ENCODE peak calls at places on chromosomes 2 and 18, in seven cellular contexts. One of them, this sample, is unnamed.

GRCh38 chr2:70977605-70978205 is 725 bp upstream of the ANKRD53 start:
- DNase-seq in HFFc6: peak; percentile 95
- DNase-seq in RWPE1: peak; percentile 34
- DNase-seq in GM06990: no peak
- DNase-seq in GM20000: no peak
- DNase-seq in endothelial cell: no peak
- DNase-seq in CD8-positive, alpha-beta T cell: no peak
- DNase-seq in this sample: no peak

GRCh38 chr18:74489631-74490030 is 6.5 kb upstream of the CNDP2 start:
- DNase-seq in HFFc6: no peak
- DNase-seq in RWPE1: no peak
- DNase-seq in GM06990: no peak
- DNase-seq in endothelial cell: no peak
- DNase-seq in CD8-positive, alpha-beta T cell: no peak
- DNase-seq in GM20000: no peak
- DNase-seq in this sample: no peak

GRCh38 chr18:48728204-48728833 is 189.5 kb downstream of the CTIF start:
- DNase-seq in RWPE1: no peak
- DNase-seq in GM20000: no peak
- DNase-seq in CD8-positive, alpha-beta T cell: no peak
- DNase-seq in HFFc6: peak; percentile 97
- DNase-seq in GM06990: no peak
- DNase-seq in endothelial cell: no peak
- DNase-seq in this sample: no peak

GRCh38 chr2:100137877-100138570 is 4.4 kb downstream of the AFF3 start:
- DNase-seq in GM20000: no peak
- DNase-seq in CD8-positive, alpha-beta T cell: no peak
- DNase-seq in GM06990: no peak
- DNase-seq in HFFc6: no peak
- DNase-seq in RWPE1: no peak
- DNase-seq in endothelial cell: no peak
- DNase-seq in this sample: no peak

GRCh38 chr18:50982802-50983179 is 15.0 kb downstream of the ELAC1 start:
- DNase-seq in GM20000: no peak
- DNase-seq in CD8-positive, alpha-beta T cell: no peak
- DNase-seq in HFFc6: no peak
- DNase-seq in endothelial cell: no peak
- DNase-seq in GM06990: no peak
- DNase-seq in RWPE1: no peak
- DNase-seq in this sample: no peak

GRCh38 chr2:238304116-238304515 is 15.7 kb upstream of the PER2 start:
- DNase-seq in HFFc6: no peak
- DNase-seq in CD8-positive, alpha-beta T cell: no peak
- DNase-seq in RWPE1: no peak
- DNase-seq in endothelial cell: no peak
- DNase-seq in GM06990: no peak
- DNase-seq in GM20000: no peak
- DNase-seq in this sample: no peak

GRCh38 chr2:175143191-175143590 is 24.8 kb downstream of the ATF2 start:
- DNase-seq in RWPE1: no peak
- DNase-seq in GM06990: no peak
- DNase-seq in CD8-positive, alpha-beta T cell: no peak
- DNase-seq in HFFc6: no peak
- DNase-seq in endothelial cell: no peak
- DNase-seq in GM20000: no peak
- DNase-seq in this sample: no peak

GRCh38 chr2:231185050-231185725 is 13.2 kb upstream of the ARMC9 start:
- DNase-seq in CD8-positive, alpha-beta T cell: no peak
- DNase-seq in RWPE1: no peak
- DNase-seq in endothelial cell: no peak
- DNase-seq in GM06990: no peak
- DNase-seq in GM20000: no peak
- DNase-seq in HFFc6: no peak
- DNase-seq in this sample: no peak

GRCh38 chr2:51424418-51424817 is 392.5 kb upstream of the NRXN1 start:
- DNase-seq in endothelial cell: no peak
- DNase-seq in GM20000: no peak
- DNase-seq in HFFc6: no peak
- DNase-seq in CD8-positive, alpha-beta T cell: no peak
- DNase-seq in RWPE1: no peak
- DNase-seq in GM06990: no peak
- DNase-seq in this sample: peak; percentile 6

GRCh38 chr2:199458806-199459285 is 1.1 kb upstream of the SATB2 start:
- DNase-seq in CD8-positive, alpha-beta T cell: no peak
- DNase-seq in endothelial cell: no peak
- DNase-seq in HFFc6: no peak
- DNase-seq in GM20000: peak; percentile 66
- DNase-seq in RWPE1: no peak
- DNase-seq in GM06990: peak; percentile 61
- DNase-seq in this sample: peak; percentile 59

GRCh38 chr18:44723366-44723765 is 42.7 kb downstream of the SETBP1 start:
- DNase-seq in RWPE1: no peak
- DNase-seq in endothelial cell: no peak
- DNase-seq in CD8-positive, alpha-beta T cell: no peak
- DNase-seq in GM06990: no peak
- DNase-seq in GM20000: peak; percentile 33
- DNase-seq in HFFc6: no peak
- DNase-seq in this sample: no peak

GRCh38 chr2:171564463-171564862 is 42.2 kb downstream of the CYBRD1 start:
- DNase-seq in endothelial cell: no peak
- DNase-seq in HFFc6: no peak
- DNase-seq in GM06990: no peak
- DNase-seq in RWPE1: no peak
- DNase-seq in CD8-positive, alpha-beta T cell: no peak
- DNase-seq in GM20000: no peak
- DNase-seq in this sample: no peak

GRCh38 chr2:6940820-6941219 is 23.6 kb downstream of the RNF144A start:
- DNase-seq in GM20000: no peak
- DNase-seq in HFFc6: no peak
- DNase-seq in endothelial cell: no peak
- DNase-seq in GM06990: no peak
- DNase-seq in RWPE1: no peak
- DNase-seq in CD8-positive, alpha-beta T cell: no peak
- DNase-seq in this sample: no peak

DNA sequence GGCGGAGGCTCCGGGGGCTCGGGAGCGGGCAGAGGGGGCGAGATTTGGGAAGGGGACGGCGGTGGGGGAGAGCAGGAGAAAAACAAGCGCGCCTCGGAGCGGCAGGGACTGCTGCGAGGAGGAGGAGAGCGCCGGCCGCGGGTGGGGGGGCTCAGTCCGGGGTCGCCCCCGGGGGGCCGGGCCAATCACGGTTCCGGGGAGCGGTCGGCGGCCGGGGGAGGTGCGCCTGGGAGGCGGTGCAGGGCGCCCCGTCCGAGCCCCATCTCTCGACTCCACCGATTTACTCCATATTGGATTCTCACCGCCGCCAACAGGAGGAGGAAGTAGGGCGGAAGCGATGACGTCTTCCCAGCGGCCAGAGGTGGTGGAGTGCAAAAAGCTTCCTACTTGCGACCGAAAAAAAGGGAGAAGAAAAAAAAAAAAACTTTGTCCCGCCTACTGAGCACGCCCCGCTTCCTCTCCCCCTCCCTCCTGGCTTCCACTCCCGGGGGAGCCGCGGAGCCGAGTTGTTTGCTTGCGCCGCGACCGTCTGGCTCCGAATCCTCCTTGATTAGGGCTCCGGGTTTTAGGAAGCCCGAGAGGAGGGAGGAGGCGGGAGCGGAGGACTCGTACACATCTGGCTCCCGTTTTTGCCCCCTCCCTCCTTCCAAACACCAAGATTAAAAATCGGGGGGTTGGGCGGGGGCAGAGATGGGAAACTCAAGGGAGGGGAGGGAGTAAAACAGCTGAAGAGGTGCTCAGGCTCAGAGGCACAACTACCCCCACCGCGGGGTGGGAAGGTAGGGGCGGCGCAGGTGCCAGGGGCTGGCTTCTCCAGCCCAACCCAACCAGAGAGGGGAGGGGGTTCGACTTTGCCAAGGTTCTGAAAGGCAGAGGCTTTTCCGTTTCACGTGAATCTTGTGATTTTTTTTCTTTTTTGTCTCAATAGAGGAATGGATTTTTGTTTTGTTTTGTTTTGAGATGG is at the start of gene SPRED2:
- DNase-seq in endothelial cell: peak; percentile 84
- DNase-seq in CD8-positive, alpha-beta T cell: peak; percentile 74
- DNase-seq in HFFc6: peak; percentile 93
- DNase-seq in GM20000: peak; percentile 83
- DNase-seq in RWPE1: peak; percentile 85
- DNase-seq in GM06990: peak; percentile 89
- DNase-seq in this sample: peak; percentile 88
- TF ChIP-seq CTCF in endothelial cell: no peak
- TF ChIP-seq CTCF in CD8-positive, alpha-beta T cell: no peak
- TF ChIP-seq CTCF in HFFc6: peak; percentile 47
- TF ChIP-seq CTCF in GM20000: no peak
- TF ChIP-seq CTCF in RWPE1: no peak
- TF ChIP-seq CTCF in GM06990: no peak
- TF ChIP-seq CTCF in this sample: no peak

GRCh38 chr2:227325824-227326195 is 759 bp downstream of the MFF start:
- DNase-seq in GM06990: peak; percentile 69
- DNase-seq in RWPE1: peak; percentile 37
- DNase-seq in CD8-positive, alpha-beta T cell: no peak
- DNase-seq in HFFc6: peak; percentile 30
- DNase-seq in endothelial cell: peak; percentile 52
- DNase-seq in GM20000: peak; percentile 33
- DNase-seq in this sample: peak; percentile 48

GRCh38 chr2:227326783-227327182 is 1.7 kb downstream of the MFF start:
- DNase-seq in GM20000: no peak
- DNase-seq in CD8-positive, alpha-beta T cell: no peak
- DNase-seq in GM06990: no peak
- DNase-seq in endothelial cell: no peak
- DNase-seq in RWPE1: no peak
- DNase-seq in HFFc6: no peak
- DNase-seq in this sample: no peak

GRCh38 chr2:227323818-227324217 is 1.2 kb upstream of the MFF start:
- DNase-seq in GM06990: no peak
- DNase-seq in RWPE1: no peak
- DNase-seq in GM20000: no peak
- DNase-seq in endothelial cell: no peak
- DNase-seq in HFFc6: no peak
- DNase-seq in CD8-positive, alpha-beta T cell: no peak
- DNase-seq in this sample: no peak

GRCh38 chr2:227324671-227325055 is 388 bp upstream of the MFF start:
- DNase-seq in CD8-positive, alpha-beta T cell: no peak
- DNase-seq in RWPE1: peak; percentile 38
- DNase-seq in HFFc6: no peak
- DNase-seq in GM20000: peak; percentile 66
- DNase-seq in endothelial cell: no peak
- DNase-seq in GM06990: no peak
- DNase-seq in this sample: no peak

DNA sequence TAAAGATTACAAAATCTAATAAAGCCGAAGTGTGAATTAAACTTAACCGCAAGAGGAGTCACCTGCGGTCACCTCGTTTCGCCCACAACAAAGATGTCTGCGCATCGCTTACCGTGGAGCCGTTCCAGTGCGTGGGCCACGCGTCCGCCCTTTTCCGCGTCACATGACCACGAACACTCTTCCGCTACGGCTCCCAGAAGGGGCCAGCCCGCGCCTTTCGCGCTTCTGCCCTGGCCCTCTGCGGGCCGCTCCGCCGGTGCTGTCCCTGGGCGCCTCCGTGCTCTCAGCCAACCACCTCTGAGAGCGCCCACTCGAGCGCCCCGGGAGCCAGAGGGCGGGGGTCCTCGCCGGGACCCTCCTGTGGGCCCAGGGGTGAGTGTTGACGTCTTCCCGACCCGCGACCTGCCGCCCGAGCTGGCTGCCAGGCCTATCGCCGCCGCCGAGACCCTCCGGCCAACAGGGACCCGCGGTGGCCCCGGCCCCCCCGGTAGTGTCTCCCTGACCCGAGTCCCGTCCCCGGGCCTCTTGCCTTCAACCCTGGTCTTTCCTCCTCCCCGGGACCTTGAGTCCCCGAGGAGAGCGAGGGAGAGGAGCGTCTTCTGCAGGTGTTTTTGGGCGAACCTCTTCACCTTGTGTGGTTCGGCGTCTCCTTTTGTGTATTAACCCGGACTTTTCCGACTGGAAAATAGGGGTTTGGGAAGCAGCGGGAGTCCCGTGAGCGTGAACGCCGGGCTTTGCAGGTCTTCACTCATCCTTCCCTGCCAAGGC is at the start of gene MFF:
- DNase-seq in GM06990: peak; percentile 91
- DNase-seq in GM20000: peak; percentile 96
- DNase-seq in HFFc6: peak; percentile 89
- DNase-seq in endothelial cell: peak; percentile 89
- DNase-seq in RWPE1: peak; percentile 93
- DNase-seq in CD8-positive, alpha-beta T cell: peak; percentile 95
- DNase-seq in this sample: peak; percentile 84
- TF ChIP-seq CTCF in GM06990: peak; percentile 49
- TF ChIP-seq CTCF in GM20000: peak; percentile 20
- TF ChIP-seq CTCF in HFFc6: peak; percentile 49
- TF ChIP-seq CTCF in endothelial cell: no peak
- TF ChIP-seq CTCF in RWPE1: peak; percentile 34
- TF ChIP-seq CTCF in CD8-positive, alpha-beta T cell: no peak
- TF ChIP-seq CTCF in this sample: no peak

DNA sequence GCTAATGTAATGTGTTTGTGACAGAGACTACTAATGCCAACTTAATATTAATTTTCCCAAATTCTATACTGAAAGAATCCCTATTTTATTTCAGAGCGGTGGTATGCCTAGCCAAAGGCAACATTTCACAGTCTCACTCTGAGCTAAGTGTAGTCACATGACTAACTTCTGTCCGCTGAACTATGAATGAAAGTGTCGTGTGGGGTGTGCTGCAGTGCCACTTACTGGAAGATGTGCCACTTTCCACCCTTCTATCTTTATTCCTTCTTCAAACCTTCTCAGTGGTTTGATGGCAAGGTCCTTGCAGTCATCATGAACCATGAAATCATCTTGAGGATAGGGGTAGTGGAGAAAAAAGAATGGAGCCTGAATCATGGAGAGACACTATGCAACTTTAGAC is 47.3 kb upstream of the C1D start:
- DNase-seq in HFFc6: peak; percentile 16
- DNase-seq in GM06990: no peak
- DNase-seq in GM20000: no peak
- DNase-seq in endothelial cell: no peak
- DNase-seq in RWPE1: no peak
- DNase-seq in CD8-positive, alpha-beta T cell: no peak
- DNase-seq in this sample: no peak
- TF ChIP-seq CTCF in HFFc6: no peak
- TF ChIP-seq CTCF in GM06990: peak; percentile 20
- TF ChIP-seq CTCF in GM20000: no peak
- TF ChIP-seq CTCF in endothelial cell: no peak
- TF ChIP-seq CTCF in RWPE1: no peak
- TF ChIP-seq CTCF in CD8-positive, alpha-beta T cell: no peak
- TF ChIP-seq CTCF in this sample: no peak

GRCh38 chr2:40955042-40955441 is 503.2 kb upstream of the SLC8A1 start:
- DNase-seq in GM20000: no peak
- DNase-seq in endothelial cell: no peak
- DNase-seq in HFFc6: no peak
- DNase-seq in GM06990: no peak
- DNase-seq in RWPE1: no peak
- DNase-seq in CD8-positive, alpha-beta T cell: no peak
- DNase-seq in this sample: no peak

GRCh38 chr2:40953341-40953740 is 501.5 kb upstream of the SLC8A1 start:
- DNase-seq in RWPE1: no peak
- DNase-seq in GM06990: no peak
- DNase-seq in HFFc6: no peak
- DNase-seq in endothelial cell: no peak
- DNase-seq in GM20000: no peak
- DNase-seq in CD8-positive, alpha-beta T cell: no peak
- DNase-seq in this sample: no peak

GRCh38 chr2:40957508-40957907 is 505.6 kb upstream of the SLC8A1 start:
- DNase-seq in RWPE1: no peak
- DNase-seq in GM20000: no peak
- DNase-seq in CD8-positive, alpha-beta T cell: no peak
- DNase-seq in HFFc6: no peak
- DNase-seq in endothelial cell: peak; percentile 11
- DNase-seq in GM06990: no peak
- DNase-seq in this sample: no peak

GRCh38 chr2:40955635-40956034 is 503.7 kb upstream of the SLC8A1 start:
- DNase-seq in CD8-positive, alpha-beta T cell: no peak
- DNase-seq in HFFc6: no peak
- DNase-seq in endothelial cell: no peak
- DNase-seq in GM20000: no peak
- DNase-seq in GM06990: no peak
- DNase-seq in RWPE1: no peak
- DNase-seq in this sample: no peak
- TF ChIP-seq CTCF in CD8-positive, alpha-beta T cell: no peak
- TF ChIP-seq CTCF in HFFc6: no peak
- TF ChIP-seq CTCF in endothelial cell: no peak
- TF ChIP-seq CTCF in GM20000: no peak
- TF ChIP-seq CTCF in GM06990: no peak
- TF ChIP-seq CTCF in RWPE1: no peak
- TF ChIP-seq CTCF in this sample: no peak

This sample was measured in nephron progenitor cell.